ENCODE peak calls at places on chromosomes 7 and 10, in five cellular contexts. O, W, X, E and U are unnamed samples.

GRCh38 chr7:45073031-45073842 is 15.5 kb downstream of the NACAD start:
- DNase-seq in O (no peak), W (no peak), X (no peak), E (no peak), U (no peak)

GRCh38 chr7:41164440-41164839 is 538.5 kb downstream of the INHBA start:
- DNase-seq in O (no peak), W (no peak), X (no peak), E (no peak), U (no peak)

GRCh38 chr7:45699726-45700390 is 125.7 kb downstream of the ADCY1 start:
- DNase-seq in O (no peak), W (no peak), X (no peak), E (no peak), U (no peak)

GRCh38 chr10:80318742-80319141 is 29.3 kb upstream of the MAT1A start:
- DNase-seq in O (no peak), W (no peak), X (no peak), E (no peak), U (no peak)

GRCh38 chr10:132363921-132364593 is 32.1 kb downstream of the LRRC27 start:
- DNase-seq in O (peak; percentile 23), W (peak; percentile 40), X (peak; percentile 38), E (peak; percentile 30), U (no peak)

GRCh38 chr10:102919237-102919959 is 1.3 kb downstream of the CNNM2 start:
- DNase-seq in O (no peak), W (peak; percentile 20), X (peak; percentile 39), E (no peak), U (no peak)

GRCh38 chr10:29344073-29344820 is 55.4 kb downstream of the LYZL1 start:
- DNase-seq in O (no peak), W (peak; percentile 94), X (no peak), E (no peak), U (no peak)

GRCh38 chr10:49327036-49327813 is 28.3 kb downstream of the C10orf71 start:
- DNase-seq in O (no peak), W (no peak), X (no peak), E (no peak), U (no peak)

GRCh38 chr10:86410542-86411124 is 44.0 kb upstream of the GRID1 start:
- DNase-seq in O (peak; percentile 69), W (no peak), X (no peak), E (peak; percentile 90), U (no peak)

GRCh38 chr10:101935431-101935830 is 91.8 kb upstream of the KCNIP2 start:
- DNase-seq in O (no peak), W (no peak), X (no peak), E (no peak), U (no peak)

GRCh38 chr7:149440222-149440621 is 20.6 kb downstream of the ZNF777 start:
- DNase-seq in O (no peak), W (no peak), X (peak; percentile 19), E (no peak), U (no peak)

GRCh38 chr10:124339951-124340760 is 78.6 kb downstream of the OAT start:
- DNase-seq in O (peak; percentile 86), W (no peak), X (no peak), E (peak; percentile 17), U (no peak)